ENCODE peak calls at places on chromosomes 13 and 19, in five cellular contexts. H is choroid plexus epithelial cell, F is tibial nerve, S is fibroblast of mammary gland, I is psoas muscle. C is an unnamed sample.

GRCh38 chr19:51807111-51807701 is 12.2 kb downstream of the FPR3 start:
- DNase-seq in H (peak), F (no peak), S (peak), I (no peak), C (no peak)

GRCh38 chr19:56601375-56601774 is 6.3 kb downstream of the ZNF71 start:
- DNase-seq in H (peak), F (no peak), S (peak), I (no peak), C (no peak)

GRCh38 chr19:10320602-10321416 is 5.0 kb upstream of the FDX2 start:
- DNase-seq in H (no peak), F (no peak), S (no peak), I (no peak), C (no peak)

GRCh38 chr19:6483235-6483634 is 1.6 kb upstream of the DENND1C start:
- DNase-seq in H (no peak), F (no peak), S (no peak), I (no peak), C (no peak)

GRCh38 chr13:43057653-43058317 is 34.4 kb downstream of the DNAJC15 start:
- DNase-seq in H (peak), F (no peak), S (no peak), I (no peak), C (no peak)

GRCh38 chr13:60343978-60344377 is 53.0 kb upstream of the TDRD3 start:
- DNase-seq in H (no peak), F (no peak), S (no peak), I (no peak), C (no peak)

GRCh38 chr19:37654118-37654517 is 1.1 kb downstream of the ZFP30 start:
- DNase-seq in H (peak), F (no peak), S (peak), I (no peak), C (no peak)

GRCh38 chr19:53959176-53959757 is 3.5 kb upstream of the CACNG8 start:
- DNase-seq in H (no peak), F (no peak), S (no peak), I (no peak), C (no peak)

GRCh38 chr13:111429064-111429558 is 108.7 kb downstream of the TEX29 start:
- DNase-seq in H (peak), F (no peak), S (peak), I (no peak), C (no peak)

GRCh38 chr19:55385236-55385748 is 440 bp upstream of the RPL28 start:
- DNase-seq in H (peak), F (peak), S (peak), I (peak), C (peak)

GRCh38 chr13:35225582-35225981 is 250.9 kb downstream of the MAB21L1 start:
- DNase-seq in H (no peak), F (no peak), S (no peak), I (no peak), C (no peak)

GRCh38 chr13:95456837-95457236 is 95.7 kb upstream of the CLDN10 start:
- DNase-seq in H (no peak), F (no peak), S (no peak), I (no peak), C (no peak)

GRCh38 chr19:7480975-7481265 is 7.9 kb downstream of the PEX11G start:
- DNase-seq in H (no peak), F (no peak), S (no peak), I (no peak), C (no peak)

GRCh38 chr19:57465680-57466381 is 8.9 kb upstream of the VN1R1 start:
- DNase-seq in H (peak), F (no peak), S (peak), I (no peak), C (no peak)

GRCh38 chr13:100304241-100304640 is 215.3 kb downstream of the PCCA start:
- DNase-seq in H (no peak), F (no peak), S (no peak), I (no peak), C (no peak)

GRCh38 chr19:12946092-12946845 is 607 bp downstream of the RAD23A start:
- DNase-seq in H (peak), F (no peak), S (peak), I (peak), C (peak)

GRCh38 chr13:112447306-112447705 is 71.2 kb downstream of the SPACA7 start:
- DNase-seq in H (no peak), F (no peak), S (no peak), I (peak), C (no peak)

GRCh38 chr13:26721251-26721939 is 39.2 kb downstream of the GPR12 start:
- DNase-seq in H (peak), F (no peak), S (no peak), I (peak), C (no peak)

GRCh38 chr13:75704942-75705320 is 68.8 kb downstream of the LMO7 start:
- DNase-seq in H (no peak), F (no peak), S (peak), I (no peak), C (no peak)

GRCh38 chr19:15331419-15332310 is 674 bp downstream of the BRD4 start:
- DNase-seq in H (peak), F (no peak), S (peak), I (peak), C (peak)

GRCh38 chr13:74278901-74279300 is 144.7 kb upstream of the KLF12 start:
- DNase-seq in H (no peak), F (no peak), S (no peak), I (no peak), C (no peak)

GRCh38 chr19:51372649-51373504 is at the start of gene NKG7:
- DNase-seq in H (no peak), F (no peak), S (no peak), I (peak), C (no peak)

GRCh38 chr13:108629353-108629752 is at the start of gene MYO16:
- DNase-seq in H (no peak), F (no peak), S (no peak), I (no peak), C (no peak)

GRCh38 chr13:33606692-33607091 is 211.3 kb upstream of the RFC3 start:
- DNase-seq in H (peak), F (no peak), S (no peak), I (no peak), C (no peak)

GRCh38 chr13:70985371-70985770 is 877.1 kb upstream of the KLHL1 start:
- DNase-seq in H (no peak), F (no peak), S (no peak), I (no peak), C (no peak)
- TF ChIP-seq CTCF in H (no peak), F (no peak), S (no peak), I (no peak), C (no peak)

DNA sequence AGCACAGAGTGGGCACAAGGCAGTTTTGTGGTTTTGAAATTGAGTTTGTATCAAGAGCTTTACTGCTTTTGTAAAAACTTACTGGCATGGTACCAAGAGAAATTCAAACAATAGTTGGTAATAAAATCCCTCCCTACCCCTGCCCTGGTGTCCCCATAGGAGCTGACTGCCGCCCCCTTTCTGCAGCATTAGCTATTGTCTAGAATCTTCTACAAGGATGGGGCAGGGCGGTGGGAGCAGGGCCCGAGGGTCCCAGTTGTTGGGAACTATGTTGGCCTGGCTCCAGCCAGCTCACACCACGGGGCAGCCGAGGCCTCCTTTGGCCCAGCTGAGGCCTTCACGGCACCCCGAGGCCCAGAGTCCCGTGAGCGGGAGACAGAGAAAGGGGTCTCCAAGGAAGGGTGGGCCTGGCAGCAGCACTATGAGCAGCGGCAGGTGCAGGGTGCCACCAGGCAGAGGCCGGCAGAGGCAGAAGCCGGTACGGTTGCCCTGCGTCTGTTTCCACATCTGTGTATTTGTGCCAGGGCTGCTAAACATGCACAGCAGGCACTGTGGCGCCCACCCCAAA is 57.9 kb downstream of the KDM4B start:
- DNase-seq in H (no peak), F (no peak), S (no peak), I (no peak), C (no peak)
- TF ChIP-seq CTCF in H (peak), F (no peak), S (peak), I (no peak), C (no peak)

GRCh38 chr13:88979465-88980180 is 1308.5 kb downstream of the SLITRK5 start:
- DNase-seq in H (peak), F (no peak), S (no peak), I (no peak), C (no peak)
- TF ChIP-seq CTCF in H (peak), F (no peak), S (no peak), I (no peak), C (no peak)

GRCh38 chr19:40279120-40279551 is 6.0 kb downstream of the AKT2 start:
- DNase-seq in H (peak), F (peak), S (peak), I (peak), C (no peak)
- TF ChIP-seq CTCF in H (peak), F (no peak), S (no peak), I (no peak), C (no peak)

GRCh38 chr13:45468676-45469075 is 3.9 kb downstream of the COG3 start:
- DNase-seq in H (peak), F (no peak), S (no peak), I (no peak), C (no peak)

GRCh38 chr13:45464141-45464686 is 525 bp upstream of the COG3 start:
- DNase-seq in H (no peak), F (no peak), S (no peak), I (no peak), C (no peak)

GRCh38 chr13:45466359-45466758 is 1.6 kb downstream of the COG3 start:
- DNase-seq in H (no peak), F (no peak), S (no peak), I (no peak), C (no peak)

GRCh38 chr13:45464687-45465453 is at the start of gene COG3:
- DNase-seq in H (peak), F (peak), S (peak), I (peak), C (peak)
- TF ChIP-seq CTCF in H (peak), F (no peak), S (peak), I (peak), C (no peak)